ENCODE peak calls at places on chromosomes 11 and 22, in seven cellular contexts. I is stimulated activated CD4-positive, alpha-beta T cell treated with anti-CD3 and anti-CD28 coated beads, Interleukin-15, amount 100 ng/mL, for 1 hour; F is germinal center; W is NCI-H774; T is stimulated activated CD8-positive, alpha-beta memory T cell treated with anti-CD3 and anti-CD28 coated beads, Interleukin-7, amount 100 ng/mL, for 1 hour; J is testis; Z is HS-27A. Q is an unnamed sample.
A peak's percentile ranks its signal among the peaks of the same experiment; 100 is the strongest.

GRCh38 chr11:61526956-61527731 is 18.6 kb downstream of the LRRC10B start:
- DNase-seq in I (no peak), F (no peak), W (no peak), T (no peak), J (peak; percentile 36), Z (no peak), Q (no peak)

GRCh38 chr11:64690235-64690634 is 32.8 kb downstream of the NRXN2 start:
- DNase-seq in I (no peak), F (no peak), W (no peak), T (no peak), J (peak; percentile 54), Z (no peak), Q (no peak)

GRCh38 chr11:57336111-57336666 is 497 bp upstream of the SSRP1 start:
- DNase-seq in I (no peak), F (no peak), W (no peak), T (no peak), J (no peak), Z (no peak), Q (no peak)

GRCh38 chr11:126585388-126586302 is 230.2 kb downstream of the ST3GAL4 start:
- DNase-seq in I (no peak), F (no peak), W (peak; percentile 53), T (no peak), J (peak; percentile 70), Z (peak; percentile 68), Q (peak; percentile 59)

GRCh38 chr11:70763606-70764005 is 365.3 kb downstream of the CTTN start:
- DNase-seq in I (no peak), F (no peak), W (no peak), T (no peak), J (no peak), Z (no peak), Q (no peak)

GRCh38 chr11:77176996-77177395 is 49.0 kb downstream of the MYO7A start:
- DNase-seq in I (no peak), F (no peak), W (no peak), T (no peak), J (no peak), Z (no peak), Q (no peak)

GRCh38 chr22:38523479-38523878 is 17.4 kb upstream of the DDX17 start:
- DNase-seq in I (no peak), F (no peak), W (no peak), T (no peak), J (no peak), Z (no peak), Q (no peak)

GRCh38 chr11:24513837-24514594 is 17.2 kb downstream of the LUZP2 start:
- DNase-seq in I (no peak), F (no peak), W (no peak), T (no peak), J (no peak), Z (no peak), Q (no peak)

GRCh38 chr11:65569164-65569972 is 909 bp upstream of the ZNRD2 start:
- DNase-seq in I (no peak), F (no peak), W (peak; percentile 60), T (no peak), J (no peak), Z (no peak), Q (no peak)

GRCh38 chr11:111983187-111983986 is 41.8 kb upstream of the DLAT start:
- DNase-seq in I (no peak), F (no peak), W (peak; percentile 42), T (no peak), J (no peak), Z (no peak), Q (no peak)

GRCh38 chr11:69308531-69308930 is 14.6 kb downstream of the MYEOV start:
- DNase-seq in I (no peak), F (no peak), W (no peak), T (no peak), J (no peak), Z (no peak), Q (no peak)

GRCh38 chr11:22832315-22833041 is 2.9 kb upstream of the SVIP start:
- DNase-seq in I (no peak), F (no peak), W (no peak), T (no peak), J (no peak), Z (peak; percentile 43), Q (no peak)

GRCh38 chr11:72257551-72257950 is 13.6 kb upstream of the PHOX2A start:
- DNase-seq in I (no peak), F (no peak), W (no peak), T (no peak), J (no peak), Z (no peak), Q (no peak)

GRCh38 chr11:35105319-35106063 is 33.5 kb upstream of the CD44 start:
- DNase-seq in I (no peak), F (no peak), W (no peak), T (no peak), J (no peak), Z (no peak), Q (no peak)

GRCh38 chr11:63682045-63682915 is 980 bp downstream of the RTN3 start:
- DNase-seq in I (no peak), F (no peak), W (no peak), T (no peak), J (peak; percentile 62), Z (no peak), Q (no peak)

GRCh38 chr11:122772945-122773344 is 65.4 kb upstream of the CRTAM start:
- DNase-seq in I (no peak), F (no peak), W (no peak), T (no peak), J (no peak), Z (no peak), Q (no peak)

GRCh38 chr11:35152575-35152974 is 13.6 kb downstream of the CD44 start:
- DNase-seq in I (no peak), F (no peak), W (no peak), T (no peak), J (no peak), Z (no peak), Q (no peak)

GRCh38 chr11:9765320-9766101 is 101.6 kb downstream of the SWAP70 start:
- DNase-seq in I (no peak), F (no peak), W (no peak), T (no peak), J (peak; percentile 76), Z (peak; percentile 95), Q (no peak)

Q was measured in keratinocyte.